ENCODE peak calls at places on chromosomes 7 and 10, in seven cellular contexts. One of them, this sample, is unnamed.
A peak's percentile ranks its signal among the peaks of the same experiment; 100 is the strongest.

GRCh38 chr7:158471716-158472115 is 115.9 kb downstream of the PTPRN2 start:
- DNase-seq in left lung: no peak
- DNase-seq in PC-3: no peak
- DNase-seq in small intestine: no peak
- DNase-seq in uterus: no peak
- DNase-seq in NT2/D1: no peak
- DNase-seq in ovary: no peak
- DNase-seq in this sample: no peak

GRCh38 chr10:103040424-103040823 is 122.3 kb downstream of the CNNM2 start:
- DNase-seq in left lung: no peak
- DNase-seq in PC-3: peak; percentile 16
- DNase-seq in small intestine: no peak
- DNase-seq in uterus: no peak
- DNase-seq in NT2/D1: no peak
- DNase-seq in ovary: no peak
- DNase-seq in this sample: no peak

GRCh38 chr7:15007507-15007906 is 105.0 kb upstream of the DGKB start:
- DNase-seq in left lung: no peak
- DNase-seq in PC-3: peak; percentile 53
- DNase-seq in small intestine: no peak
- DNase-seq in uterus: no peak
- DNase-seq in NT2/D1: peak; percentile 42
- DNase-seq in ovary: no peak
- DNase-seq in this sample: no peak

GRCh38 chr7:151806938-151807775 is 69.8 kb downstream of the PRKAG2 start:
- DNase-seq in left lung: no peak
- DNase-seq in PC-3: no peak
- DNase-seq in small intestine: no peak
- DNase-seq in uterus: no peak
- DNase-seq in NT2/D1: no peak
- DNase-seq in ovary: no peak
- DNase-seq in this sample: peak; percentile 12

GRCh38 chr10:112711366-112711765 is 238.7 kb upstream of the TCF7L2 start:
- DNase-seq in left lung: no peak
- DNase-seq in PC-3: peak; percentile 88
- DNase-seq in small intestine: no peak
- DNase-seq in uterus: no peak
- DNase-seq in NT2/D1: no peak
- DNase-seq in ovary: no peak
- DNase-seq in this sample: no peak

GRCh38 chr10:124992462-124993344 is 50.8 kb downstream of the ZRANB1 start:
- DNase-seq in left lung: peak; percentile 72
- DNase-seq in PC-3: peak; percentile 68
- DNase-seq in small intestine: peak; percentile 53
- DNase-seq in uterus: peak; percentile 79
- DNase-seq in NT2/D1: peak; percentile 38
- DNase-seq in ovary: peak; percentile 86
- DNase-seq in this sample: peak; percentile 51

GRCh38 chr7:40542982-40543741 is 408.4 kb downstream of the SUGCT start:
- DNase-seq in left lung: no peak
- DNase-seq in PC-3: no peak
- DNase-seq in small intestine: no peak
- DNase-seq in uterus: no peak
- DNase-seq in NT2/D1: no peak
- DNase-seq in ovary: no peak
- DNase-seq in this sample: no peak

GRCh38 chr10:3486346-3487065 is 298.5 kb downstream of the KLF6 start:
- DNase-seq in left lung: peak; percentile 83
- DNase-seq in PC-3: peak; percentile 86
- DNase-seq in small intestine: peak; percentile 81
- DNase-seq in uterus: no peak
- DNase-seq in NT2/D1: peak; percentile 30
- DNase-seq in ovary: no peak
- DNase-seq in this sample: peak; percentile 80

GRCh38 chr10:50360486-50360885 is 109.2 kb upstream of the ASAH2 start:
- DNase-seq in left lung: no peak
- DNase-seq in PC-3: no peak
- DNase-seq in small intestine: no peak
- DNase-seq in uterus: no peak
- DNase-seq in NT2/D1: no peak
- DNase-seq in ovary: no peak
- DNase-seq in this sample: no peak

GRCh38 chr7:152145853-152146466 is 120.5 kb downstream of the GALNT11 start:
- DNase-seq in left lung: no peak
- DNase-seq in PC-3: peak; percentile 56
- DNase-seq in small intestine: peak; percentile 48
- DNase-seq in uterus: no peak
- DNase-seq in NT2/D1: peak; percentile 36
- DNase-seq in ovary: no peak
- DNase-seq in this sample: no peak

GRCh38 chr10:51932530-51932929 is 233.1 kb upstream of the CSTF2T start:
- DNase-seq in left lung: no peak
- DNase-seq in PC-3: no peak
- DNase-seq in small intestine: no peak
- DNase-seq in uterus: no peak
- DNase-seq in NT2/D1: no peak
- DNase-seq in ovary: no peak
- DNase-seq in this sample: no peak

GRCh38 chr7:105268511-105269392 is 120.0 kb downstream of the SRPK2 start:
- DNase-seq in left lung: no peak
- DNase-seq in PC-3: peak; percentile 54
- DNase-seq in small intestine: peak; percentile 52
- DNase-seq in uterus: no peak
- DNase-seq in NT2/D1: no peak
- DNase-seq in ovary: no peak
- DNase-seq in this sample: no peak

GRCh38 chr7:106022193-106022821 is 59.2 kb downstream of the CDHR3 start:
- DNase-seq in left lung: no peak
- DNase-seq in PC-3: no peak
- DNase-seq in small intestine: peak; percentile 29
- DNase-seq in uterus: no peak
- DNase-seq in NT2/D1: no peak
- DNase-seq in ovary: no peak
- DNase-seq in this sample: no peak

GRCh38 chr10:133276435-133277201 is at the start of gene ADAM8:
- DNase-seq in left lung: peak; percentile 93
- DNase-seq in PC-3: peak; percentile 61
- DNase-seq in small intestine: peak; percentile 22
- DNase-seq in uterus: no peak
- DNase-seq in NT2/D1: no peak
- DNase-seq in ovary: no peak
- DNase-seq in this sample: peak; percentile 77

GRCh38 chr7:21251166-21251806 is 176.6 kb upstream of the SP4 start:
- DNase-seq in left lung: no peak
- DNase-seq in PC-3: peak; percentile 4
- DNase-seq in small intestine: peak; percentile 76
- DNase-seq in uterus: no peak
- DNase-seq in NT2/D1: no peak
- DNase-seq in ovary: no peak
- DNase-seq in this sample: no peak

GRCh38 chr7:130821864-130822263 is 87.9 kb upstream of the KLF14 start:
- DNase-seq in left lung: no peak
- DNase-seq in PC-3: no peak
- DNase-seq in small intestine: no peak
- DNase-seq in uterus: no peak
- DNase-seq in NT2/D1: no peak
- DNase-seq in ovary: no peak
- DNase-seq in this sample: no peak

GRCh38 chr7:30974605-30975256 is 11.0 kb downstream of the GHRHR start:
- DNase-seq in left lung: no peak
- DNase-seq in PC-3: peak; percentile 69
- DNase-seq in small intestine: peak; percentile 80
- DNase-seq in uterus: peak; percentile 33
- DNase-seq in NT2/D1: peak; percentile 60
- DNase-seq in ovary: peak; percentile 40
- DNase-seq in this sample: peak; percentile 67

GRCh38 chr10:27072436-27073114 is 27.7 kb downstream of the ANKRD26 start:
- DNase-seq in left lung: no peak
- DNase-seq in PC-3: no peak
- DNase-seq in small intestine: no peak
- DNase-seq in uterus: no peak
- DNase-seq in NT2/D1: peak; percentile 15
- DNase-seq in ovary: no peak
- DNase-seq in this sample: no peak

GRCh38 chr10:33616921-33617320 is 282.5 kb upstream of the NRP1 start:
- DNase-seq in left lung: no peak
- DNase-seq in PC-3: no peak
- DNase-seq in small intestine: no peak
- DNase-seq in uterus: no peak
- DNase-seq in NT2/D1: no peak
- DNase-seq in ovary: no peak
- DNase-seq in this sample: no peak

GRCh38 chr10:3873728-3874461 is 88.9 kb upstream of the KLF6 start:
- DNase-seq in left lung: no peak
- DNase-seq in PC-3: no peak
- DNase-seq in small intestine: peak; percentile 74
- DNase-seq in uterus: no peak
- DNase-seq in NT2/D1: peak; percentile 25
- DNase-seq in ovary: no peak
- DNase-seq in this sample: no peak

GRCh38 chr10:119135517-119135890 is 30.0 kb downstream of the SFXN4 start:
- DNase-seq in left lung: no peak
- DNase-seq in PC-3: no peak
- DNase-seq in small intestine: no peak
- DNase-seq in uterus: no peak
- DNase-seq in NT2/D1: no peak
- DNase-seq in ovary: no peak
- DNase-seq in this sample: no peak

DNA sequence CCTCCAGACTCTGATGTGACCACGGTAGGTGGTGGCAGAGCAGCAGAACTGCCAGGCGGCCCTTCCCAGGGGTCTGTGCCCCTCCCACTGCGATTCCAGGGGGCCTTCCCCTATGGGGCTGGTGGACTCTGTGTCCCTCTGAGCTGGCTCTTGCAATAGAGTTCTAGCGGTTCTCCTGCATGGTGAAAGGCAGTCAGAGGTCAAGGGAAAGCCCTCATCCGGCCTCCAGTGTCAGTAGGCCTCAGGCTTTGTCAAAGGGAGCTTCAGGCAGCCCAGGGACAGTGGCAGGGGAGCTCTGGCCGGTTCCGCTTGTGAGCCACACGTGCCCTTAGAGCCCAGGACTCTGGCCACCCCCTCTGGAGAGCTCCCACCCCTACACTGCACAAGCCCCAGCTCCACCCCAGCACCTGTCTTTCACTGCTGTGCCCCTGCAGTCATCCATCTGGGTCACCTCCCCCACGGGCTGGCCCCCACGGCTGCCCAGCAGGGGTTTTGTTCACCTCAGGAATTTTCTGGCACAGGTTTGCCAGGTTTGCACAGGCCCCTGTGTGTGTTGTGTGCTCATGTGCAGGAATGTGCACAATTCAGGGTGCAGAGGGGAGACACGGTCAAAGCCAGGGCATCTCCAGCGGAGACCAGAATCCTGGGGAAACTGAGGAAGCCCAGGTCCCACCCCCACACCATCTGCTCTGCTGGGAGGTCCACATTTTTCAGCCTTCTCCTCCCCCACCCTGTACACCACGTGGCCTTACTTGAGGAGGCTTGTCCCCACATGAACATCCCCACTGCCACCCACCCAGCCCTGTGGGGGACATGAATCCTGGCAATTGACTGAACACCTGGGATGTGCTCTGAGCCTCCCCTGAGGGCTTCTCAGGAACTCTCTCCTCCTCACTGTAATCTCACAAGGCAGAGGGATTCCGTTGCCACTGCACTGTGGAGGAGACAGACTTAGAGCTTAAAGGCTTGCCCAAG is 23.8 kb downstream of the C10orf105 start:
- DNase-seq in left lung: peak; percentile 49
- DNase-seq in PC-3: no peak
- DNase-seq in small intestine: no peak
- DNase-seq in uterus: no peak
- DNase-seq in NT2/D1: no peak
- DNase-seq in ovary: no peak
- DNase-seq in this sample: peak; percentile 62
- H3K4me1 ChIP-seq in left lung: peaks cover 4% of the 10 kb centered on the region
- H3K4me1 ChIP-seq in PC-3: peaks cover 12% of the 10 kb centered on the region
- H3K4me1 ChIP-seq in small intestine: peaks cover 4% of the 10 kb centered on the region
- H3K4me1 ChIP-seq in uterus: no peaks in the 10 kb centered on the region
- H3K4me1 ChIP-seq in NT2/D1: peaks cover 10% of the 10 kb centered on the region
- H3K4me1 ChIP-seq in ovary: no peaks in the 10 kb centered on the region
- H3K4me1 ChIP-seq in this sample: peaks cover 45% of the 10 kb centered on the region

GRCh38 chr7:127413326-127413725 is 20.8 kb upstream of the ZNF800 start:
- DNase-seq in left lung: no peak
- DNase-seq in PC-3: no peak
- DNase-seq in small intestine: no peak
- DNase-seq in uterus: no peak
- DNase-seq in NT2/D1: no peak
- DNase-seq in ovary: no peak
- DNase-seq in this sample: no peak
- H3K4me1 ChIP-seq in left lung: no peaks in the 10 kb centered on the region
- H3K4me1 ChIP-seq in PC-3: no peaks in the 10 kb centered on the region
- H3K4me1 ChIP-seq in small intestine: no peaks in the 10 kb centered on the region
- H3K4me1 ChIP-seq in uterus: no peaks in the 10 kb centered on the region
- H3K4me1 ChIP-seq in NT2/D1: no peaks in the 10 kb centered on the region
- H3K4me1 ChIP-seq in ovary: no peaks in the 10 kb centered on the region
- H3K4me1 ChIP-seq in this sample: no peaks in the 10 kb centered on the region

DNA sequence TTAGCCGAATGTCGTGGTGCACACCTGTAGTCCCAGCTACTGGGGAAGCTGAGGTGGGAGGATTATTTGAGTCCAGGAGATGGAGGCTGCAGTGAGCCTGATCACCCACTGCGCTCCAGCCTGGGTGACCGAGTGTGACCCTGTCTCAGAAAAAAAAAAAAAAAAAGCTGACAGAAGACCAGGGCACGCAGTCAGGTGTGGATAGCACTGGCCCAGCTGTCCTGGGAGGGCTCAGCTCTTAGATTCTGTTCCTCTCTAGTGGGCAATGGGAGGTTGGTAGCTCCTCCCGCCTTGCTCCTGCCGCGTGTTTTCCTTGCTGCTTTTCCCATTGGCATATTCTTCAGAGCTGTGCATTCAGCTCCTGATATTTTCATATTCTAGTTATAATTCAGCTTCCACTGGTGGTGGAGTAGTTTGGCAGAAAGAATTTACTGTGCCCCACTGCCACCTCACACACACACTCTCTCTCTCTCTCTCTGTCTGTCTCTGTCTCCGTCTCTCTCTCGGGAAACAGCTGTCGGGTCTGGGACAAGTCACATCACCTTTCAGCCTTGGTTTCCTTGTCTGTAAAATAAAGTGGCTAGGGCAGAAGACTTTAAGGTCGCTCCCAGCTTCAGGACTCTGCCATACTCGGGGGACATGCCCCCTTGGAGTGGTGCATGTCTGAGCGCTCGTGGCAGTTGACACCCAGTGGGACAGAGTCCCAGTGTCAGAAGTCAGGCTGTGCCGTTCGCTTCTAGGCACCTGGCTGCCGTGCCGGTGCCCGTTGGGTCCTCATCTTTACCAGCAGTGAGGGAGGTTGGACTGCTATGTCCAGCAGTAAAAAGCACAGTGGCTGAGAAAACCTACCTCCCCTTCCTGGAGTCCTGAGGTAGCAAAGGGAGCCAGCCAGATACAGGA is 25.9 kb upstream of the ANKRD2 start:
- DNase-seq in left lung: no peak
- DNase-seq in PC-3: no peak
- DNase-seq in small intestine: no peak
- DNase-seq in uterus: no peak
- DNase-seq in NT2/D1: no peak
- DNase-seq in ovary: no peak
- DNase-seq in this sample: no peak
- H3K4me1 ChIP-seq in left lung: peaks cover 24% of the 10 kb centered on the region
- H3K4me1 ChIP-seq in PC-3: peaks cover 21% of the 10 kb centered on the region
- H3K4me1 ChIP-seq in small intestine: no peaks in the 10 kb centered on the region
- H3K4me1 ChIP-seq in uterus: peaks cover 35% of the 10 kb centered on the region
- H3K4me1 ChIP-seq in NT2/D1: peaks cover 26% of the 10 kb centered on the region
- H3K4me1 ChIP-seq in ovary: peaks cover 14% of the 10 kb centered on the region
- H3K4me1 ChIP-seq in this sample: peaks cover 44% of the 10 kb centered on the region

GRCh38 chr7:137996386-137996851 is 5.5 kb downstream of the CREB3L2 start:
- DNase-seq in left lung: no peak
- DNase-seq in PC-3: no peak
- DNase-seq in small intestine: no peak
- DNase-seq in uterus: no peak
- DNase-seq in NT2/D1: no peak
- DNase-seq in ovary: no peak
- DNase-seq in this sample: no peak
- H3K4me1 ChIP-seq in left lung: peaks cover 31% of the 10 kb centered on the region
- H3K4me1 ChIP-seq in PC-3: peaks cover 21% of the 10 kb centered on the region
- H3K4me1 ChIP-seq in small intestine: peaks cover 14% of the 10 kb centered on the region
- H3K4me1 ChIP-seq in uterus: peaks cover 29% of the 10 kb centered on the region
- H3K4me1 ChIP-seq in NT2/D1: no peaks in the 10 kb centered on the region
- H3K4me1 ChIP-seq in ovary: peaks cover 28% of the 10 kb centered on the region
- H3K4me1 ChIP-seq in this sample: peaks cover 67% of the 10 kb centered on the region

This sample was measured in lower lobe of right lung.